ENCODE peak calls at places on chromosome 1, in nine cellular contexts. K is MM.1S, A is pancreas, B is PC-9, Y is stomach, F is hepatocyte, Q is fibroblast of lung, H is body of pancreas, L is A549. W is an unnamed sample. For H3K4me1, the result is how much of the 10 kb centered on the place peaks cover.

GRCh38 chr1:238485062-238485905 is 594.6 kb upstream of the ZP4 start:
- DNase-seq in K (no peak), A (no peak), B (no peak), Y (no peak), F (peak), Q (peak), H (no peak), L (no peak), W (peak)

GRCh38 chr1:91012196-91012595 is 9.6 kb downstream of the ZNF644 start:
- DNase-seq in K (no peak), A (no peak), B (no peak), Y (no peak), F (no peak), Q (no peak), H (no peak), L (no peak), W (no peak)

GRCh38 chr1:230818411-230818810 is 49.9 kb downstream of the C1orf198 start:
- DNase-seq in K (no peak), A (no peak), B (no peak), Y (no peak), F (no peak), Q (no peak), H (no peak), L (no peak), W (no peak)

GRCh38 chr1:110152133-110152785 is 2.0 kb downstream of the SLC6A17 start:
- DNase-seq in K (no peak), A (no peak), B (peak), Y (no peak), F (no peak), Q (no peak), H (no peak), L (peak), W (peak)

GRCh38 chr1:39954261-39954869 is 580 bp upstream of the MFSD2A start:
- DNase-seq in K (no peak), A (no peak), B (no peak), Y (no peak), F (no peak), Q (no peak), H (peak), L (no peak), W (no peak)

GRCh38 chr1:227748496-227749182 is 13.4 kb downstream of the SNAP47 start:
- DNase-seq in K (no peak), A (no peak), B (no peak), Y (no peak), F (no peak), Q (no peak), H (no peak), L (no peak), W (no peak)

GRCh38 chr1:21251773-21252471 is 38.3 kb downstream of the ECE1 start:
- DNase-seq in K (no peak), A (peak), B (peak), Y (peak), F (peak), Q (peak), H (peak), L (peak), W (peak)

GRCh38 chr1:113983826-113984225 is 4.6 kb downstream of the OLFML3 start:
- DNase-seq in K (no peak), A (no peak), B (no peak), Y (no peak), F (no peak), Q (no peak), H (no peak), L (no peak), W (peak)

GRCh38 chr1:239587066-239587465 is 200.7 kb downstream of the CHRM3 start:
- DNase-seq in K (no peak), A (no peak), B (no peak), Y (no peak), F (no peak), Q (no peak), H (no peak), L (no peak), W (no peak)

GRCh38 chr1:224068458-224068770 is 45.5 kb upstream of the FBXO28 start:
- DNase-seq in K (no peak), A (no peak), B (no peak), Y (no peak), F (no peak), Q (no peak), H (no peak), L (no peak), W (no peak)

GRCh38 chr1:161039546-161039945 is 782 bp upstream of the TSTD1 start:
- DNase-seq in K (peak), A (no peak), B (no peak), Y (no peak), F (no peak), Q (no peak), H (no peak), L (no peak), W (no peak)

GRCh38 chr1:3827813-3828307 is 29.2 kb downstream of the CEP104 start:
- DNase-seq in K (no peak), A (no peak), B (no peak), Y (no peak), F (no peak), Q (peak), H (no peak), L (no peak), W (no peak)

GRCh38 chr1:44485229-44485932 is 80.3 kb downstream of the RNF220 start:
- DNase-seq in K (no peak), A (no peak), B (no peak), Y (no peak), F (peak), Q (peak), H (peak), L (no peak), W (peak)

GRCh38 chr1:37420461-37420860 is 53.9 kb upstream of the ZC3H12A start:
- DNase-seq in K (no peak), A (no peak), B (no peak), Y (no peak), F (no peak), Q (no peak), H (no peak), L (no peak), W (no peak)

GRCh38 chr1:31987231-31987630 is 26.4 kb upstream of the KHDRBS1 start:
- DNase-seq in K (no peak), A (no peak), B (no peak), Y (no peak), F (no peak), Q (no peak), H (no peak), L (no peak), W (no peak)

GRCh38 chr1:24909388-24909898 is 20.6 kb downstream of the RUNX3 start:
- DNase-seq in K (no peak), A (peak), B (no peak), Y (peak), F (peak), Q (peak), H (peak), L (peak), W (no peak)

GRCh38 chr1:63917571-63918394 is 144.0 kb downstream of the ROR1 start:
- DNase-seq in K (peak), A (no peak), B (no peak), Y (no peak), F (no peak), Q (no peak), H (no peak), L (no peak), W (no peak)

GRCh38 chr1:234490789-234491479 is 12.0 kb upstream of the TARBP1 start:
- DNase-seq in K (no peak), A (no peak), B (no peak), Y (no peak), F (peak), Q (no peak), H (no peak), L (no peak), W (no peak)

GRCh38 chr1:35707253-35708178 is 11.2 kb downstream of the C1orf216 start:
- DNase-seq in K (peak), A (peak), B (no peak), Y (peak), F (peak), Q (no peak), H (peak), L (no peak), W (no peak)

GRCh38 chr1:24156542-24157260 is 13.8 kb upstream of the IL22RA1 start:
- DNase-seq in K (no peak), A (no peak), B (no peak), Y (no peak), F (no peak), Q (no peak), H (no peak), L (no peak), W (no peak)

GRCh38 chr1:114238066-114238465 is 84.4 kb upstream of the SYT6 start:
- DNase-seq in K (no peak), A (no peak), B (no peak), Y (no peak), F (no peak), Q (no peak), H (no peak), L (no peak), W (no peak)

GRCh38 chr1:52365091-52365745 is 787 bp downstream of the CC2D1B start:
- DNase-seq in K (peak), A (peak), B (peak), Y (peak), F (peak), Q (peak), H (peak), L (peak), W (peak)

GRCh38 chr1:161935264-161935663 is 88.4 kb downstream of the OLFML2B start:
- DNase-seq in K (no peak), A (no peak), B (no peak), Y (no peak), F (no peak), Q (no peak), H (no peak), L (no peak), W (no peak)

GRCh38 chr1:91798741-91799140 is 87.2 kb downstream of the TGFBR3 start:
- DNase-seq in K (no peak), A (no peak), B (no peak), Y (no peak), F (no peak), Q (no peak), H (no peak), L (no peak), W (no peak)

GRCh38 chr1:211013346-211014240 is 120.4 kb downstream of the KCNH1 start:
- DNase-seq in K (no peak), A (no peak), B (no peak), Y (no peak), F (no peak), Q (no peak), H (no peak), L (no peak), W (no peak)

GRCh38 chr1:110210604-110211502 is 739 bp downstream of the KCNC4 start:
- DNase-seq in K (peak), A (peak), B (no peak), Y (peak), F (peak), Q (peak), H (peak), L (peak), W (peak)

GRCh38 chr1:244361764-244362473 is 89.8 kb downstream of the ADSS2 start:
- DNase-seq in K (no peak), A (no peak), B (no peak), Y (no peak), F (peak), Q (peak), H (no peak), L (peak), W (no peak)

GRCh38 chr1:24438423-24438901 is 22.9 kb downstream of the NIPAL3 start:
- DNase-seq in K (no peak), A (no peak), B (no peak), Y (no peak), F (no peak), Q (peak), H (no peak), L (no peak), W (no peak)

GRCh38 chr1:3393024-3393986 is 61.2 kb upstream of the ARHGEF16 start:
- DNase-seq in K (no peak), A (no peak), B (no peak), Y (peak), F (peak), Q (no peak), H (no peak), L (no peak), W (no peak)

GRCh38 chr1:91731815-91732214 is 154.1 kb downstream of the TGFBR3 start:
- DNase-seq in K (peak), A (no peak), B (peak), Y (no peak), F (no peak), Q (no peak), H (peak), L (no peak), W (no peak)

GRCh38 chr1:8077120-8077573 is 51.0 kb upstream of the ERRFI1 start:
- DNase-seq in K (no peak), A (peak), B (peak), Y (peak), F (peak), Q (peak), H (peak), L (peak), W (peak)

GRCh38 chr1:155011004-155011416 is 8.4 kb downstream of the ZBTB7B start:
- DNase-seq in K (no peak), A (no peak), B (no peak), Y (no peak), F (no peak), Q (no peak), H (no peak), L (no peak), W (no peak)

GRCh38 chr1:38696371-38696770 is 163.2 kb downstream of the RRAGC start:
- DNase-seq in K (no peak), A (no peak), B (no peak), Y (no peak), F (no peak), Q (no peak), H (no peak), L (no peak), W (no peak)

GRCh38 chr1:13583964-13584791 is 546 bp downstream of the PDPN start:
- DNase-seq in K (no peak), A (no peak), B (no peak), Y (no peak), F (peak), Q (peak), H (no peak), L (no peak), W (no peak)

GRCh38 chr1:64898107-64898861 is 68.1 kb downstream of the JAK1 start:
- DNase-seq in K (peak), A (peak), B (peak), Y (peak), F (peak), Q (peak), H (peak), L (peak), W (peak)

GRCh38 chr1:202249846-202250245 is 56.2 kb downstream of the LGR6 start:
- DNase-seq in K (no peak), A (no peak), B (no peak), Y (no peak), F (no peak), Q (no peak), H (no peak), L (no peak), W (no peak)
- H3K4me1 ChIP-seq in K (under half), A (under half), B (under half), Y (under half), F (under half), Q (under half), H (under half), L (under half), W (under half)

GRCh38 chr1:184152502-184152901 is 101.0 kb downstream of the TSEN15 start:
- DNase-seq in K (no peak), A (no peak), B (no peak), Y (no peak), F (no peak), Q (peak), H (peak), L (no peak), W (no peak)
- H3K27ac ChIP-seq in K (no peak), A (peak), B (no peak), Y (peak), F (no peak), Q (peak), H (peak), L (peak), W (no peak)

DNA sequence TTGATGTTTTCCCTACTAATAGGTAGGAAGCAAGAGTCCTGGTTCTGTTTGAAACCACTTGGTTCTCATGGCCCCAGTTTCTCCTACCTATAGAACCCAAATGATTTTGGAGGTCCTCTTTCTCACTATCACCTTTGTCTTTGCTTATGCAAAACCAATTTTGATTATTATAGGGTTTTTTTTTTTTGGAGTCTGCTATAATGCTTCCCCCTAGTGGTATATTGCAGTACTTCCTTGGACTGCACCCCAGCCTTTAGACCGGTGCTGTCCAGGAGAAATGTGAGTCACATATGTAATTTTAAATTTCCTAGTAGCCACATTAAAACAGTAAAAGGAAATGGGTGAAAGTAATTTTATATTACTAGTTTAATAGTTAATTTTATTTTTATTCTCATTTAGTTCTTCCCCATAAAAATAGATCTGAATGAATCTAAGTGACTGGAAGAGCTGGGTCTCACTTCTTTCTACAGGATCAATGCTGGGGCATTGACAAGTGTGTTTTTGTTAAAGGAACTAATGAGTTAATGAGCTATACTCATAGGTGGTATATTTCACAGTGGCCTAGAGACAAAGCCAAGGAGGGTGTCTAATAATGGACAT is 10.6 kb downstream of the FCMR start:
- DNase-seq in K (peak), A (peak), B (peak), Y (no peak), F (peak), Q (peak), H (peak), L (peak), W (no peak)
- TF ChIP-seq CTCF in K (peak), A (peak), B (peak), Y (no peak), F (peak), Q (peak), H (peak), L (peak), W (peak)

DNA sequence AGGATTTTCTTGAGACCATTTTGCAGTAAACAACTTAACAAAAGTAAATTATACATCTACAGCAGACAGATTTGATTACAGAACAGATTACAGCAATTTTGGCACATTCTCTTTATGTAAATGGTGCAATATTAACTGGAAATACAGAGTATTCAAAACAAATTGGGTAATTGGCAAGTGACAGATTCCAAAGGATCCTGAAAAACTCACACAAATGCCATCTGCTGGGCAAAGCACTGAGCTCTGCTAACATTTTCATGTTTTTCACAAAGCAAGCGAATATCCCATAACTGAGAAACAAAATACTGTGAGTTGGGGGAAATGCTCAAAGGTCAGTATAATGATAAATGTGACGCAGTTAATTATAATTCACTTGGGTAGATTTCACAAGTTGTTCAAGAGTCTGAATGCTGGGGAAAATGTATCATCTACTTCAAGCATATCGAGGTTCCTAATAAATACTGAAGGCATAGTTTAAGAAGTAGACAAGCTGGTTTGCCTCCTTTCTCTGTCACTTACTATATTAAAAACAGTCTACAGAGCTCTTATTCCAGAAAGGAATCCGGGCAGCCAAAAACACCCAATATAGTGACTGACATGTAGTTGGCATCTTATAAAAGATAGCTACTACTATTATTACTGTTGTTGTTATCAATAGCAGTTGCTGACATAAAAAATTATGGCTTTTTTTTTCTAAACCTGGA is 75.8 kb upstream of the SDC3 start:
- DNase-seq in K (no peak), A (no peak), B (no peak), Y (no peak), F (no peak), Q (peak), H (no peak), L (no peak), W (no peak)
- H3K4me1 ChIP-seq in K (under half), A (under half), B (under half), Y (under half), F (under half), Q (under half), H (under half), L (under half), W (under half)

GRCh38 chr1:206698990-206699586 is 14.4 kb downstream of the MAPKAPK2 start:
- DNase-seq in K (no peak), A (no peak), B (no peak), Y (no peak), F (no peak), Q (no peak), H (no peak), L (no peak), W (no peak)

GRCh38 chr1:206695751-206696150 is 11.0 kb downstream of the MAPKAPK2 start:
- DNase-seq in K (no peak), A (no peak), B (no peak), Y (no peak), F (no peak), Q (no peak), H (no peak), L (no peak), W (no peak)

GRCh38 chr1:206698011-206698410 is 13.3 kb downstream of the MAPKAPK2 start:
- DNase-seq in K (no peak), A (no peak), B (no peak), Y (no peak), F (no peak), Q (no peak), H (no peak), L (no peak), W (no peak)

GRCh38 chr1:206694551-206695124 is 9.9 kb downstream of the MAPKAPK2 start:
- DNase-seq in K (no peak), A (no peak), B (peak), Y (no peak), F (no peak), Q (no peak), H (no peak), L (no peak), W (no peak)

DNA sequence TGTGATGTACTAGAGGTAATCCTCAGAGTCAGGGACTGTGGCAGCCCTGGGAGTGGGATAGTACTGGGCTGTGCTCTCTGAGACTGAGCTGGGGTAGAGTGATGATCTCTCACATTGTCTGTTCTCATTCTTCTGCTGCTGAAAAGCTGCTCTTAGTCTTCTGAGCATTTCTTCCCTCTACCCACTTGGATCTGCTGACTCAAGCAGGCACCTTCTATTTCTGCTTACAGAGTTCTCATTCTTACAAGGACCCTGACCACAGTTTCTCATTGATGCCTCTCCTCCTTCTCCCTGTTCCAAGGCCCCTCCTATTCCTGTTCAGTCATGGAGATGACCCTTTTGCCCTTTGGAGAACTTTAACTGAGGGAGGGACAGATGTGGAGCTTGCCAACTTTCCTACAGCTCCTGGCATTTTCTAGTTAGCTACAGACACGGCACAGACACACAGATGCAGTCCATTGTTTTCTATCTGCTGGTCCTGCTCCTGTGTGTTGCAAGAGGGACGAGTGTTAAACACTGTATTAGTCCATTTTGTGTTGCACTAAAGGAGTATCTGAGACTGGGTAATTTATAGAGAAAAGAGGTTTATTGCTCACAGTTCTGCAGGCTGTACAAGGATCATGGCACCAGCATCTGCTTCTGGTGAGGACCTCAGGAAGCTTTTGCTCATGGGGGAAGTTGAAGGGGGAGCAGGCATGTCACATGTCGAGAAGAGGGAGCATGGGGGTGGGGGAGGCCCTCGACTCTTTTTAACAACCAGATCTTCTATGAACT is 12.3 kb downstream of the MAPKAPK2 start:
- DNase-seq in K (peak), A (no peak), B (no peak), Y (no peak), F (no peak), Q (no peak), H (no peak), L (no peak), W (no peak)
- H3K27ac ChIP-seq in K (peak), A (no peak), B (no peak), Y (no peak), F (no peak), Q (no peak), H (peak), L (no peak), W (no peak)

GRCh38 chr1:9292361-9293240 is at the start of gene SPSB1:
- DNase-seq in K (peak), A (peak), B (peak), Y (peak), F (peak), Q (peak), H (peak), L (no peak), W (no peak)
- TF ChIP-seq CTCF in K (no peak), A (no peak), B (no peak), Y (no peak), F (no peak), Q (no peak), H (no peak), L (no peak), W (no peak)

W was measured in foreskin keratinocyte.